ENCODE peak calls at places on chromosomes 11 and 22, in four cellular contexts. One of them, this sample, is unnamed.
A peak's percentile ranks its signal among the peaks of the same experiment; 100 is the strongest.

GRCh38 chr22:48104786-48105185 is 1342.3 kb downstream of the TBC1D22A start:
- DNase-seq in left ventricle myocardium inferior: no peak
- DNase-seq in lung: no peak
- DNase-seq in neuronal stem cell: no peak
- DNase-seq in this sample: no peak

GRCh38 chr11:71201936-71202597 is 50.3 kb downstream of the SHANK2 start:
- DNase-seq in left ventricle myocardium inferior: no peak
- DNase-seq in neuronal stem cell: no peak
- DNase-seq in lung: no peak
- DNase-seq in this sample: no peak

GRCh38 chr11:21771097-21771496 is 421.8 kb upstream of the ANO5 start:
- DNase-seq in lung: no peak
- DNase-seq in left ventricle myocardium inferior: no peak
- DNase-seq in neuronal stem cell: no peak
- DNase-seq in this sample: no peak

GRCh38 chr11:108768370-108768769 is 103.5 kb downstream of the DDX10 start:
- DNase-seq in lung: no peak
- DNase-seq in left ventricle myocardium inferior: no peak
- DNase-seq in neuronal stem cell: no peak
- DNase-seq in this sample: peak; percentile 19

GRCh38 chr11:129658558-129658882 is 157.1 kb upstream of the TMEM45B start:
- DNase-seq in left ventricle myocardium inferior: no peak
- DNase-seq in lung: no peak
- DNase-seq in neuronal stem cell: no peak
- DNase-seq in this sample: no peak

GRCh38 chr22:43488031-43488892 is 76.4 kb downstream of the MPPED1 start:
- DNase-seq in left ventricle myocardium inferior: no peak
- DNase-seq in neuronal stem cell: no peak
- DNase-seq in lung: no peak
- DNase-seq in this sample: no peak

GRCh38 chr11:10990160-10990559 is 132.3 kb upstream of the ZBED5 start:
- DNase-seq in left ventricle myocardium inferior: no peak
- DNase-seq in lung: no peak
- DNase-seq in neuronal stem cell: no peak
- DNase-seq in this sample: peak; percentile 16

GRCh38 chr11:22347857-22348496 is 9.8 kb downstream of the SLC17A6 start:
- DNase-seq in left ventricle myocardium inferior: no peak
- DNase-seq in neuronal stem cell: no peak
- DNase-seq in lung: no peak
- DNase-seq in this sample: no peak

GRCh38 chr11:115921986-115922385 is 417.8 kb upstream of the CADM1 start:
- DNase-seq in lung: no peak
- DNase-seq in left ventricle myocardium inferior: no peak
- DNase-seq in neuronal stem cell: no peak
- DNase-seq in this sample: no peak

GRCh38 chr11:48055292-48056132 is 75.2 kb downstream of the PTPRJ start:
- DNase-seq in neuronal stem cell: no peak
- DNase-seq in left ventricle myocardium inferior: no peak
- DNase-seq in lung: peak; percentile 48
- DNase-seq in this sample: peak; percentile 40

GRCh38 chr11:100562102-100562501 is 125.0 kb upstream of the ARHGAP42 start:
- DNase-seq in lung: no peak
- DNase-seq in neuronal stem cell: no peak
- DNase-seq in left ventricle myocardium inferior: no peak
- DNase-seq in this sample: peak; percentile 85

GRCh38 chr11:108788565-108789199 is 123.8 kb downstream of the DDX10 start:
- DNase-seq in neuronal stem cell: peak; percentile 1
- DNase-seq in left ventricle myocardium inferior: no peak
- DNase-seq in lung: no peak
- DNase-seq in this sample: peak; percentile 63

GRCh38 chr11:82864268-82864667 is 36.0 kb downstream of the PRCP start:
- DNase-seq in lung: peak; percentile 52
- DNase-seq in left ventricle myocardium inferior: peak; percentile 20
- DNase-seq in neuronal stem cell: no peak
- DNase-seq in this sample: peak; percentile 80

GRCh38 chr11:57163160-57163868 is 18.4 kb upstream of the LRRC55 start:
- DNase-seq in neuronal stem cell: no peak
- DNase-seq in left ventricle myocardium inferior: no peak
- DNase-seq in lung: no peak
- DNase-seq in this sample: no peak

GRCh38 chr22:39319284-39320170 is at the start of gene RPL3:
- DNase-seq in left ventricle myocardium inferior: peak; percentile 96
- DNase-seq in lung: peak; percentile 96
- DNase-seq in neuronal stem cell: peak; percentile 97
- DNase-seq in this sample: peak; percentile 99
- H3K4me3 ChIP-seq in left ventricle myocardium inferior: peak within 1 kb of the TSS; percentile 87
- H3K4me3 ChIP-seq in lung: peak within 1 kb of the TSS; percentile 95
- H3K4me3 ChIP-seq in neuronal stem cell: peak within 1 kb of the TSS; percentile 88
- H3K4me3 ChIP-seq in this sample: peak within 1 kb of the TSS; percentile 99

GRCh38 chr11:107017433-107018227 is 646 bp downstream of the GUCY1A2 start:
- DNase-seq in neuronal stem cell: peak; percentile 61
- DNase-seq in left ventricle myocardium inferior: peak; percentile 45
- DNase-seq in lung: peak; percentile 31
- DNase-seq in this sample: peak; percentile 27
- H3K4me3 ChIP-seq in neuronal stem cell: peak overlapping the region; percentile 86
- H3K4me3 ChIP-seq in left ventricle myocardium inferior: peak overlapping the region; percentile 67
- H3K4me3 ChIP-seq in lung: peak overlapping the region; percentile 45
- H3K4me3 ChIP-seq in this sample: peak overlapping the region; percentile 40

GRCh38 chr11:1559103-1559951 is 12.7 kb downstream of the DUSP8 start:
- DNase-seq in left ventricle myocardium inferior: peak; percentile 89
- DNase-seq in lung: peak; percentile 92
- DNase-seq in neuronal stem cell: no peak
- DNase-seq in this sample: no peak
- H3K4me3 ChIP-seq in left ventricle myocardium inferior: peak overlapping the region; percentile 29
- H3K4me3 ChIP-seq in lung: no peak overlapping the region
- H3K4me3 ChIP-seq in neuronal stem cell: no peak overlapping the region
- H3K4me3 ChIP-seq in this sample: no peak overlapping the region

DNA sequence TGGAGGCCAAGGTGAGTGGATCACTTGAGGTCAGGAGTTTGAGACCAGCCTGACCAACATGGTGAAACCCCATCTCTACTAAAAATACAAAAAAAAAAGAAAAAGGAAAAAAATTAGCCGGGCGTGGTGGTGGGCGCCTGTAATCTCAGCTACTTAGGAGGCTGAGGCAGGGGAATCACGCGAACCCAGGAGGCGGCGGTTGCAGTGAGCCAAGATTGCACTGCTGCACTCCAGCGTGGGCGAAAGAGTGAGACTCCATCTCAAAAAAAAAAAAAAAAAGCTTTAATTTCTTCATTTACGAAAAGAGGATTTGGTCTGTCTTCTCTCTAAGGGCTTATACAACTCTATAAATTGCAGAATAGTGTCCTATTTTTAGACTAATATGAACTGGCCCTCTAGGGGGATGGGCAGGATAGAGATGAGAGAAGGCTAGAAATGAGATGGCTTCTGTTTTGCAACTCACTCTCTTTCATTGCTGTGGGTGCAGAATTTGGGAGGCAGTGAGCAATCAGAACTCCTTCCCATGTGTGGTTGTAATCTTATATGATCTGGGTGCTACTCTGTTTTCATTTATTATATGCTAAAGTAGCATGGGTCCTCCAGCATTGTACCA is 11.3 kb downstream of the MAML2 start:
- DNase-seq in lung: no peak
- DNase-seq in neuronal stem cell: no peak
- DNase-seq in left ventricle myocardium inferior: no peak
- DNase-seq in this sample: no peak
- H3K4me3 ChIP-seq in lung: no peak overlapping the region
- H3K4me3 ChIP-seq in neuronal stem cell: no peak overlapping the region
- H3K4me3 ChIP-seq in left ventricle myocardium inferior: no peak overlapping the region
- H3K4me3 ChIP-seq in this sample: no peak overlapping the region

DNA sequence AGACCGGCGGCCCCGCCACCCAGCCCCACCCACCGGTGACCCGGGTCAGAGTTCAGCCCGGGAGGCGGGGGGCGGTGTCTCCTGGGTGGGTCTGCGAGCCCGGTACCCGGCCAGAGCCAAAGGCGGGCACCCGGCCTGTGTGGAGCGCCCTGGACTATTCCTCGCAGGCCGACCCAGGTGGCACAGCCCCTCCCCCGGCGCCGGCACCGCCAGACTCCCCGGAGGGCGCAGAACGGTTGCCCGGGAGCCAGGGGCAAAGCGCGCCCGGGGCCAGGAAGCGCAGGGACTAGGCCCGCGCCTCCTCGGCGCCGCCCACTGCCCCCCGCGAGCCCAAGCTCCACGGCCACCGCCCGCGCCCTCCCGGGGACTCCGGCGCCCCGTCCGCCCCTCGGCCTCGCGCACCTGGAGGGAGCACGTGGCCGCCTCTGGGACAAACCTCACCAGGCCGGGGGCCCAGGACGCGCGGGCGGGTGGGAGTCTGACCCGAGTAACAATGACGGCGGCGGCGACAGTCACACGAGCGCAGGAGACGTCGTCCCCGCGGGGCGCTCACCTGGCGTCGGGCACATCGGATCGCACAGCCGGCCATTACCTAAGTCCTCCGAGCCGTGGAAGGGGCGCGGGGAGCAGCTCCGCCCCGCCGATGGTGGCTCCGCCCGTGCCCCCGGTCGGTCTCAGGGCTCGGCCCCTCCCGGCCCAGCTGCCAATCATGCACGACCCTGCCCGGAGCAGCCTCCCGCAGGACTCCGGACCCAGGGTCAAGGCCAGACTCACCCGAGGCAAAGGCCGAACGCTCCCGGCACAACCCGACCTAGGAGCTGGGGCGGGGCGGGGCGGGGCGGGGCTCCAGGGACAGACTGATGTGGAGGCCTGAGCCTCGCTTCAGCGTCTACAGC is 7.5 kb downstream of the PLXNB2 start:
- DNase-seq in neuronal stem cell: no peak
- DNase-seq in lung: no peak
- DNase-seq in left ventricle myocardium inferior: peak; percentile 49
- DNase-seq in this sample: no peak
- H3K4me3 ChIP-seq in neuronal stem cell: peak overlapping the region; percentile 72
- H3K4me3 ChIP-seq in lung: no peak overlapping the region
- H3K4me3 ChIP-seq in left ventricle myocardium inferior: peak overlapping the region; percentile 60
- H3K4me3 ChIP-seq in this sample: no peak overlapping the region

GRCh38 chr11:66072518-66072917 is 2.4 kb downstream of the PACS1 start:
- DNase-seq in lung: no peak
- DNase-seq in neuronal stem cell: no peak
- DNase-seq in left ventricle myocardium inferior: no peak
- DNase-seq in this sample: no peak
- H3K4me3 ChIP-seq in lung: no peak overlapping the region
- H3K4me3 ChIP-seq in neuronal stem cell: no peak overlapping the region
- H3K4me3 ChIP-seq in left ventricle myocardium inferior: no peak overlapping the region
- H3K4me3 ChIP-seq in this sample: no peak overlapping the region